ENCODE peak calls at places on chromosomes 13 and 19, in seven cellular contexts. One of them, this sample, is unnamed.

GRCh38 chr19:38831142-38831605 is 420 bp downstream of the ECH1 start:
- DNase-seq in mucosa of descending colon: peak; percentile 86
- DNase-seq in left lung: peak; percentile 86
- DNase-seq in BE2C: peak; percentile 40
- DNase-seq in cardiac fibroblast: peak; percentile 92
- DNase-seq in MM.1S: no peak
- DNase-seq in heart left ventricle: peak; percentile 65
- DNase-seq in this sample: peak; percentile 87

GRCh38 chr13:31045621-31046081 is 113.2 kb downstream of the TEX26 start:
- DNase-seq in mucosa of descending colon: peak; percentile 85
- DNase-seq in left lung: peak; percentile 88
- DNase-seq in BE2C: no peak
- DNase-seq in cardiac fibroblast: peak; percentile 97
- DNase-seq in MM.1S: no peak
- DNase-seq in heart left ventricle: peak; percentile 28
- DNase-seq in this sample: peak; percentile 91

GRCh38 chr13:66689628-66690027 is 540.5 kb downstream of the PCDH9 start:
- DNase-seq in mucosa of descending colon: no peak
- DNase-seq in left lung: no peak
- DNase-seq in BE2C: peak; percentile 30
- DNase-seq in cardiac fibroblast: peak; percentile 58
- DNase-seq in MM.1S: peak; percentile 19
- DNase-seq in heart left ventricle: no peak
- DNase-seq in this sample: no peak

GRCh38 chr19:16714702-16715294 is 4.8 kb upstream of the NWD1 start:
- DNase-seq in mucosa of descending colon: peak; percentile 64
- DNase-seq in left lung: peak; percentile 48
- DNase-seq in BE2C: peak; percentile 45
- DNase-seq in cardiac fibroblast: peak; percentile 56
- DNase-seq in MM.1S: no peak
- DNase-seq in heart left ventricle: peak; percentile 30
- DNase-seq in this sample: peak; percentile 39

GRCh38 chr19:55178781-55179569 is 1.1 kb downstream of the SYT5 start:
- DNase-seq in mucosa of descending colon: peak; percentile 87
- DNase-seq in left lung: peak; percentile 54
- DNase-seq in BE2C: peak; percentile 95
- DNase-seq in cardiac fibroblast: peak; percentile 82
- DNase-seq in MM.1S: peak; percentile 75
- DNase-seq in heart left ventricle: peak; percentile 63
- DNase-seq in this sample: peak; percentile 45

GRCh38 chr13:113322890-113323651 is 26.0 kb downstream of the LAMP1 start:
- DNase-seq in mucosa of descending colon: no peak
- DNase-seq in left lung: no peak
- DNase-seq in BE2C: no peak
- DNase-seq in cardiac fibroblast: no peak
- DNase-seq in MM.1S: no peak
- DNase-seq in heart left ventricle: no peak
- DNase-seq in this sample: no peak

GRCh38 chr19:7126132-7126531 is 56.6 kb downstream of the ZNF557 start:
- DNase-seq in mucosa of descending colon: no peak
- DNase-seq in left lung: no peak
- DNase-seq in BE2C: no peak
- DNase-seq in cardiac fibroblast: no peak
- DNase-seq in MM.1S: no peak
- DNase-seq in heart left ventricle: no peak
- DNase-seq in this sample: no peak

GRCh38 chr19:58556633-58557252 is 1.7 kb downstream of the UBE2M start:
- DNase-seq in mucosa of descending colon: peak; percentile 45
- DNase-seq in left lung: peak; percentile 30
- DNase-seq in BE2C: no peak
- DNase-seq in cardiac fibroblast: no peak
- DNase-seq in MM.1S: no peak
- DNase-seq in heart left ventricle: no peak
- DNase-seq in this sample: no peak

GRCh38 chr13:113098163-113098732 is 7.3 kb upstream of the F7 start:
- DNase-seq in mucosa of descending colon: no peak
- DNase-seq in left lung: no peak
- DNase-seq in BE2C: no peak
- DNase-seq in cardiac fibroblast: peak; percentile 27
- DNase-seq in MM.1S: no peak
- DNase-seq in heart left ventricle: no peak
- DNase-seq in this sample: no peak

GRCh38 chr19:49116544-49116943 is 2.4 kb downstream of the LIN7B start:
- DNase-seq in mucosa of descending colon: no peak
- DNase-seq in left lung: peak; percentile 51
- DNase-seq in BE2C: no peak
- DNase-seq in cardiac fibroblast: no peak
- DNase-seq in MM.1S: no peak
- DNase-seq in heart left ventricle: no peak
- DNase-seq in this sample: no peak

GRCh38 chr19:10191347-10191746 is 3.4 kb downstream of the DNMT1 start:
- DNase-seq in mucosa of descending colon: no peak
- DNase-seq in left lung: no peak
- DNase-seq in BE2C: no peak
- DNase-seq in cardiac fibroblast: peak; percentile 78
- DNase-seq in MM.1S: no peak
- DNase-seq in heart left ventricle: peak; percentile 22
- DNase-seq in this sample: peak; percentile 94

GRCh38 chr19:28694812-28695211 is 518.1 kb downstream of the UQCRFS1 start:
- DNase-seq in mucosa of descending colon: no peak
- DNase-seq in left lung: no peak
- DNase-seq in BE2C: no peak
- DNase-seq in cardiac fibroblast: no peak
- DNase-seq in MM.1S: no peak
- DNase-seq in heart left ventricle: no peak
- DNase-seq in this sample: peak; percentile 53

GRCh38 chr13:44309771-44310767 is 63.6 kb upstream of the SERP2 start:
- DNase-seq in mucosa of descending colon: peak; percentile 69
- DNase-seq in left lung: no peak
- DNase-seq in BE2C: peak; percentile 14
- DNase-seq in cardiac fibroblast: peak; percentile 40
- DNase-seq in MM.1S: no peak
- DNase-seq in heart left ventricle: peak; percentile 75
- DNase-seq in this sample: peak; percentile 76

GRCh38 chr13:98222816-98223215 is 45.7 kb upstream of the RNF113B start:
- DNase-seq in mucosa of descending colon: no peak
- DNase-seq in left lung: no peak
- DNase-seq in BE2C: no peak
- DNase-seq in cardiac fibroblast: no peak
- DNase-seq in MM.1S: no peak
- DNase-seq in heart left ventricle: no peak
- DNase-seq in this sample: no peak

GRCh38 chr13:86318424-86318823 is 519.2 kb upstream of the SLITRK6 start:
- DNase-seq in mucosa of descending colon: no peak
- DNase-seq in left lung: no peak
- DNase-seq in BE2C: no peak
- DNase-seq in cardiac fibroblast: no peak
- DNase-seq in MM.1S: no peak
- DNase-seq in heart left ventricle: no peak
- DNase-seq in this sample: no peak

GRCh38 chr13:108917581-108917980 is 288.2 kb downstream of the MYO16 start:
- DNase-seq in mucosa of descending colon: no peak
- DNase-seq in left lung: no peak
- DNase-seq in BE2C: no peak
- DNase-seq in cardiac fibroblast: peak; percentile 65
- DNase-seq in MM.1S: no peak
- DNase-seq in heart left ventricle: no peak
- DNase-seq in this sample: no peak

GRCh38 chr13:90427322-90428272 is 919.9 kb upstream of the MIR17HG start:
- DNase-seq in mucosa of descending colon: no peak
- DNase-seq in left lung: no peak
- DNase-seq in BE2C: peak; percentile 54
- DNase-seq in cardiac fibroblast: no peak
- DNase-seq in MM.1S: no peak
- DNase-seq in heart left ventricle: no peak
- DNase-seq in this sample: no peak

GRCh38 chr13:111385182-111385857 is 64.9 kb downstream of the TEX29 start:
- DNase-seq in mucosa of descending colon: no peak
- DNase-seq in left lung: no peak
- DNase-seq in BE2C: no peak
- DNase-seq in cardiac fibroblast: no peak
- DNase-seq in MM.1S: no peak
- DNase-seq in heart left ventricle: peak; percentile 6
- DNase-seq in this sample: no peak

GRCh38 chr13:82688400-82688999 is 1193.8 kb downstream of the SLITRK1 start:
- DNase-seq in mucosa of descending colon: no peak
- DNase-seq in left lung: no peak
- DNase-seq in BE2C: no peak
- DNase-seq in cardiac fibroblast: peak; percentile 23
- DNase-seq in MM.1S: peak; percentile 76
- DNase-seq in heart left ventricle: no peak
- DNase-seq in this sample: no peak

GRCh38 chr19:34711890-34712289 is 22.2 kb upstream of the ZNF181 start:
- DNase-seq in mucosa of descending colon: no peak
- DNase-seq in left lung: no peak
- DNase-seq in BE2C: no peak
- DNase-seq in cardiac fibroblast: no peak
- DNase-seq in MM.1S: no peak
- DNase-seq in heart left ventricle: no peak
- DNase-seq in this sample: no peak

GRCh38 chr19:1449467-1450442 is at the start of gene APC2:
- DNase-seq in mucosa of descending colon: no peak
- DNase-seq in left lung: no peak
- DNase-seq in BE2C: peak; percentile 95
- DNase-seq in cardiac fibroblast: no peak
- DNase-seq in MM.1S: no peak
- DNase-seq in heart left ventricle: no peak
- DNase-seq in this sample: no peak

GRCh38 chr13:25233861-25234260 is 53.4 kb downstream of the MTMR6 start:
- DNase-seq in mucosa of descending colon: no peak
- DNase-seq in left lung: no peak
- DNase-seq in BE2C: no peak
- DNase-seq in cardiac fibroblast: no peak
- DNase-seq in MM.1S: no peak
- DNase-seq in heart left ventricle: no peak
- DNase-seq in this sample: no peak

GRCh38 chr13:36344173-36344572 is 2.0 kb downstream of the SPART start:
- DNase-seq in mucosa of descending colon: no peak
- DNase-seq in left lung: no peak
- DNase-seq in BE2C: no peak
- DNase-seq in cardiac fibroblast: peak; percentile 74
- DNase-seq in MM.1S: no peak
- DNase-seq in heart left ventricle: no peak
- DNase-seq in this sample: no peak

GRCh38 chr13:60230593-60230992 is 66.9 kb upstream of the DIAPH3 start:
- DNase-seq in mucosa of descending colon: no peak
- DNase-seq in left lung: no peak
- DNase-seq in BE2C: no peak
- DNase-seq in cardiac fibroblast: peak; percentile 18
- DNase-seq in MM.1S: peak; percentile 49
- DNase-seq in heart left ventricle: no peak
- DNase-seq in this sample: no peak

GRCh38 chr13:75547917-75548316 is 1.7 kb upstream of the UCHL3 start:
- DNase-seq in mucosa of descending colon: no peak
- DNase-seq in left lung: no peak
- DNase-seq in BE2C: no peak
- DNase-seq in cardiac fibroblast: no peak
- DNase-seq in MM.1S: no peak
- DNase-seq in heart left ventricle: no peak
- DNase-seq in this sample: peak; percentile 27

GRCh38 chr13:106533101-106533939 is 2.1 kb downstream of the EFNB2 start:
- DNase-seq in mucosa of descending colon: peak; percentile 89
- DNase-seq in left lung: peak; percentile 84
- DNase-seq in BE2C: peak; percentile 93
- DNase-seq in cardiac fibroblast: peak; percentile 83
- DNase-seq in MM.1S: peak; percentile 51
- DNase-seq in heart left ventricle: peak; percentile 84
- DNase-seq in this sample: peak; percentile 73

GRCh38 chr19:49857834-49858590 is 7.1 kb downstream of the PTOV1 start:
- DNase-seq in mucosa of descending colon: peak; percentile 49
- DNase-seq in left lung: peak; percentile 33
- DNase-seq in BE2C: no peak
- DNase-seq in cardiac fibroblast: no peak
- DNase-seq in MM.1S: no peak
- DNase-seq in heart left ventricle: no peak
- DNase-seq in this sample: no peak

GRCh38 chr13:111936267-111936925 is 130.6 kb upstream of the SOX1 start:
- DNase-seq in mucosa of descending colon: no peak
- DNase-seq in left lung: no peak
- DNase-seq in BE2C: no peak
- DNase-seq in cardiac fibroblast: no peak
- DNase-seq in MM.1S: no peak
- DNase-seq in heart left ventricle: no peak
- DNase-seq in this sample: no peak

GRCh38 chr19:51690359-51691121 is 2.6 kb upstream of the SPACA6 start:
- DNase-seq in mucosa of descending colon: peak; percentile 66
- DNase-seq in left lung: peak; percentile 59
- DNase-seq in BE2C: peak; percentile 77
- DNase-seq in cardiac fibroblast: peak; percentile 74
- DNase-seq in MM.1S: no peak
- DNase-seq in heart left ventricle: peak; percentile 80
- DNase-seq in this sample: peak; percentile 59

GRCh38 chr13:27915301-27916207 is 4.2 kb upstream of the PDX1 start:
- DNase-seq in mucosa of descending colon: no peak
- DNase-seq in left lung: no peak
- DNase-seq in BE2C: no peak
- DNase-seq in cardiac fibroblast: no peak
- DNase-seq in MM.1S: no peak
- DNase-seq in heart left ventricle: no peak
- DNase-seq in this sample: no peak

GRCh38 chr19:4059493-4059880 is 7.2 kb downstream of the ZBTB7A start:
- DNase-seq in mucosa of descending colon: peak; percentile 90
- DNase-seq in left lung: no peak
- DNase-seq in BE2C: no peak
- DNase-seq in cardiac fibroblast: no peak
- DNase-seq in MM.1S: no peak
- DNase-seq in heart left ventricle: no peak
- DNase-seq in this sample: no peak
- H3K4me3 ChIP-seq in mucosa of descending colon: no peak overlapping the region
- H3K4me3 ChIP-seq in left lung: peak overlapping the region; percentile 93
- H3K4me3 ChIP-seq in BE2C: no peak overlapping the region
- H3K4me3 ChIP-seq in cardiac fibroblast: no peak overlapping the region
- H3K4me3 ChIP-seq in MM.1S: no peak overlapping the region
- H3K4me3 ChIP-seq in heart left ventricle: peak overlapping the region; percentile 45
- H3K4me3 ChIP-seq in this sample: no peak overlapping the region

GRCh38 chr19:39997595-39998216 is 846 bp downstream of the ZNF546 start:
- DNase-seq in mucosa of descending colon: no peak
- DNase-seq in left lung: no peak
- DNase-seq in BE2C: no peak
- DNase-seq in cardiac fibroblast: no peak
- DNase-seq in MM.1S: peak; percentile 26
- DNase-seq in heart left ventricle: no peak
- DNase-seq in this sample: no peak
- H3K4me3 ChIP-seq in mucosa of descending colon: no peak overlapping the region
- H3K4me3 ChIP-seq in left lung: peak overlapping the region; percentile 47
- H3K4me3 ChIP-seq in BE2C: peak overlapping the region; percentile 98
- H3K4me3 ChIP-seq in cardiac fibroblast: peak overlapping the region; percentile 72
- H3K4me3 ChIP-seq in MM.1S: peak overlapping the region; percentile 89
- H3K4me3 ChIP-seq in heart left ventricle: peak overlapping the region; percentile 73
- H3K4me3 ChIP-seq in this sample: peak overlapping the region; percentile 73

GRCh38 chr13:79389031-79389430 is 17.0 kb downstream of the RBM26 start:
- DNase-seq in mucosa of descending colon: no peak
- DNase-seq in left lung: no peak
- DNase-seq in BE2C: no peak
- DNase-seq in cardiac fibroblast: no peak
- DNase-seq in MM.1S: no peak
- DNase-seq in heart left ventricle: no peak
- DNase-seq in this sample: no peak
- H3K4me3 ChIP-seq in mucosa of descending colon: no peak overlapping the region
- H3K4me3 ChIP-seq in left lung: no peak overlapping the region
- H3K4me3 ChIP-seq in BE2C: no peak overlapping the region
- H3K4me3 ChIP-seq in cardiac fibroblast: no peak overlapping the region
- H3K4me3 ChIP-seq in MM.1S: no peak overlapping the region
- H3K4me3 ChIP-seq in heart left ventricle: no peak overlapping the region
- H3K4me3 ChIP-seq in this sample: no peak overlapping the region

GRCh38 chr19:4360641-4361151 is 17.3 kb downstream of the MPND start:
- DNase-seq in mucosa of descending colon: no peak
- DNase-seq in left lung: no peak
- DNase-seq in BE2C: no peak
- DNase-seq in cardiac fibroblast: no peak
- DNase-seq in MM.1S: no peak
- DNase-seq in heart left ventricle: no peak
- DNase-seq in this sample: no peak
- H3K4me3 ChIP-seq in mucosa of descending colon: no peak overlapping the region
- H3K4me3 ChIP-seq in left lung: no peak overlapping the region
- H3K4me3 ChIP-seq in BE2C: no peak overlapping the region
- H3K4me3 ChIP-seq in cardiac fibroblast: no peak overlapping the region
- H3K4me3 ChIP-seq in MM.1S: no peak overlapping the region
- H3K4me3 ChIP-seq in heart left ventricle: no peak overlapping the region
- H3K4me3 ChIP-seq in this sample: no peak overlapping the region